ENCODE peak calls at places on chromosomes 1 and 21, in seven cellular contexts. J, K, T, E, B, M and C are unnamed samples.

GRCh38 chr1:210477328-210477924 is 148.7 kb downstream of the HHAT start:
- DNase-seq in E (no peak), K (peak), M (peak), J (peak), T (no peak), B (no peak), C (no peak)

GRCh38 chr1:50973255-50973654 is 3.2 kb downstream of the CDKN2C start:
- DNase-seq in T (no peak), B (no peak), K (no peak), E (no peak), M (no peak), J (no peak), C (no peak)

GRCh38 chr1:116880952-116881351 is 28.8 kb upstream of the PTGFRN start:
- DNase-seq in M (no peak), K (no peak), E (no peak), J (no peak), B (no peak), T (no peak), C (peak)

GRCh38 chr1:12769976-12770505 is 3.5 kb upstream of the PRAMEF12 start:
- DNase-seq in K (no peak), T (no peak), J (no peak), E (no peak), B (no peak), M (no peak), C (no peak)

GRCh38 chr1:224726783-224727182 is 110.7 kb downstream of the CNIH3 start:
- DNase-seq in K (peak), B (no peak), T (peak), E (peak), J (peak), M (peak), C (no peak)

GRCh38 chr1:61171915-61172485 is 89.6 kb downstream of the NFIA start:
- DNase-seq in E (no peak), J (no peak), K (no peak), T (no peak), B (no peak), M (no peak), C (no peak)

GRCh38 chr1:166390406-166390805 is 223.6 kb upstream of the FAM78B start:
- DNase-seq in K (no peak), B (no peak), T (no peak), J (peak), E (no peak), M (no peak), C (no peak)

GRCh38 chr1:230426246-230427101 is at the start of gene PGBD5:
- DNase-seq in B (peak), K (peak), M (no peak), J (peak), E (peak), T (peak), C (peak)

GRCh38 chr1:155192346-155193274 is 15.1 kb downstream of the THBS3 start:
- DNase-seq in T (peak), M (no peak), K (no peak), B (peak), J (no peak), E (no peak), C (no peak)

GRCh38 chr21:41852151-41852928 is 26.8 kb downstream of the PRDM15 start:
- DNase-seq in M (no peak), J (no peak), E (no peak), K (no peak), B (no peak), T (no peak), C (no peak)

GRCh38 chr1:203462878-203463277 is 12.7 kb upstream of the PRELP start:
- DNase-seq in E (no peak), B (no peak), J (peak), T (peak), K (peak), M (peak), C (no peak)

GRCh38 chr1:167427843-167428242 is 90.5 kb downstream of the CD247 start:
- DNase-seq in T (no peak), B (no peak), K (no peak), M (no peak), E (no peak), J (no peak), C (no peak)

GRCh38 chr1:202162049-202162417 is 1.6 kb upstream of the PTPN7 start:
- DNase-seq in K (no peak), J (no peak), B (peak), E (no peak), M (no peak), T (no peak), C (no peak)

GRCh38 chr1:55827350-55827749 is 612.2 kb upstream of the USP24 start:
- DNase-seq in M (peak), B (no peak), E (peak), J (peak), T (peak), K (peak), C (no peak)

GRCh38 chr1:160076295-160076694 is 5.0 kb upstream of the KCNJ9 start:
- DNase-seq in M (no peak), B (no peak), T (no peak), J (peak), K (no peak), E (no peak), C (no peak)

GRCh38 chr21:42075686-42076471 is 4.8 kb downstream of the UMODL1 start:
- DNase-seq in T (no peak), E (no peak), M (no peak), J (no peak), K (no peak), B (no peak), C (no peak)